ENCODE peak calls at places on chromosome 7, in six cellular contexts. L is esophagus squamous epithelium, I is heart left ventricle, V is fibroblast of lung, A is heart right ventricle, C is sigmoid colon. F is an unnamed sample. For H3K36me3, the result is how much of the 10 kb centered on the place peaks cover.

GRCh38 chr7:138892808-138893207 is 88.4 kb downstream of the KIAA1549 start:
- DNase-seq in L (no peak), I (no peak), V (no peak), A (no peak), C (no peak), F (no peak)

GRCh38 chr7:106952175-106952657 is 87.1 kb downstream of the PIK3CG start:
- DNase-seq in L (no peak), I (no peak), V (no peak), A (no peak), C (no peak), F (no peak)

GRCh38 chr7:93245525-93246432 is 13.6 kb downstream of the VPS50 start:
- DNase-seq in L (no peak), I (no peak), V (peak), A (no peak), C (no peak), F (no peak)

GRCh38 chr7:103447073-103447960 is 1.3 kb upstream of the SLC26A5 start:
- DNase-seq in L (no peak), I (no peak), V (peak), A (no peak), C (no peak), F (peak)

GRCh38 chr7:30785786-30786185 is 14.6 kb downstream of the MINDY4 start:
- DNase-seq in L (no peak), I (no peak), V (no peak), A (no peak), C (no peak), F (no peak)

GRCh38 chr7:78141533-78142281 is 343.1 kb downstream of the PHTF2 start:
- DNase-seq in L (no peak), I (no peak), V (peak), A (no peak), C (no peak), F (no peak)

GRCh38 chr7:33452805-33453502 is 323.6 kb downstream of the BBS9 start:
- DNase-seq in L (no peak), I (no peak), V (peak), A (no peak), C (no peak), F (no peak)

GRCh38 chr7:43456200-43456599 is 126.7 kb upstream of the STK17A start:
- DNase-seq in L (no peak), I (no peak), V (peak), A (no peak), C (no peak), F (no peak)

GRCh38 chr7:71497233-71497946 is 365.4 kb downstream of the GALNT17 start:
- DNase-seq in L (no peak), I (peak), V (no peak), A (peak), C (no peak), F (no peak)

GRCh38 chr7:77982926-77983550 is 184.5 kb downstream of the PHTF2 start:
- DNase-seq in L (no peak), I (no peak), V (peak), A (no peak), C (no peak), F (no peak)

GRCh38 chr7:90857595-90857994 is 261.5 kb downstream of the CDK14 start:
- DNase-seq in L (no peak), I (peak), V (no peak), A (no peak), C (no peak), F (no peak)

GRCh38 chr7:33979807-33980355 is 74.5 kb downstream of the BMPER start:
- DNase-seq in L (no peak), I (no peak), V (peak), A (no peak), C (no peak), F (no peak)

GRCh38 chr7:141369422-141369821 is 181.8 kb upstream of the AGK start:
- DNase-seq in L (no peak), I (peak), V (peak), A (peak), C (no peak), F (no peak)

GRCh38 chr7:46651561-46652088 is 730.6 kb upstream of the IGFBP3 start:
- DNase-seq in L (no peak), I (no peak), V (no peak), A (no peak), C (no peak), F (no peak)

GRCh38 chr7:134174797-134175261 is 47.7 kb downstream of the LRGUK start:
- DNase-seq in L (no peak), I (no peak), V (peak), A (no peak), C (no peak), F (no peak)

GRCh38 chr7:4715385-4715770 is 33.3 kb downstream of the FOXK1 start:
- DNase-seq in L (no peak), I (peak), V (peak), A (peak), C (peak), F (no peak)

GRCh38 chr7:4958477-4959301 is at the start of gene MMD2:
- DNase-seq in L (no peak), I (no peak), V (no peak), A (no peak), C (peak), F (no peak)

GRCh38 chr7:134444198-134444960 is 14.5 kb downstream of the AKR1B1 start:
- DNase-seq in L (no peak), I (peak), V (no peak), A (peak), C (no peak), F (no peak)

GRCh38 chr7:76191783-76192240 is 9.9 kb upstream of the SRRM3 start:
- DNase-seq in L (no peak), I (no peak), V (peak), A (no peak), C (no peak), F (no peak)

GRCh38 chr7:120402368-120402767 is 129.4 kb downstream of the KCND2 start:
- DNase-seq in L (no peak), I (no peak), V (peak), A (no peak), C (no peak), F (no peak)

GRCh38 chr7:50649259-50649885 is 84.2 kb upstream of the DDC start:
- DNase-seq in L (no peak), I (no peak), V (no peak), A (no peak), C (no peak), F (no peak)

GRCh38 chr7:99558306-99559275 is at the start of gene ZNF655:
- DNase-seq in L (peak), I (peak), V (peak), A (peak), C (peak), F (peak)

GRCh38 chr7:139875821-139876241 is 46.8 kb downstream of the TBXAS1 start:
- DNase-seq in L (no peak), I (no peak), V (no peak), A (no peak), C (no peak), F (no peak)

GRCh38 chr7:33733865-33734650 is 171.3 kb upstream of the BMPER start:
- DNase-seq in L (no peak), I (no peak), V (no peak), A (peak), C (no peak), F (peak)

GRCh38 chr7:48411619-48412018 is 240.4 kb downstream of the ABCA13 start:
- DNase-seq in L (no peak), I (no peak), V (no peak), A (no peak), C (no peak), F (no peak)

GRCh38 chr7:75056476-75056875 is 17.1 kb downstream of the RCC1L start:
- DNase-seq in L (no peak), I (no peak), V (peak), A (no peak), C (peak), F (no peak)

GRCh38 chr7:97418312-97418711 is 300.8 kb downstream of the SDHAF3 start:
- DNase-seq in L (no peak), I (no peak), V (no peak), A (no peak), C (no peak), F (no peak)

GRCh38 chr7:22452142-22452763 is 47.7 kb downstream of the STEAP1B start:
- DNase-seq in L (no peak), I (peak), V (peak), A (peak), C (no peak), F (peak)

GRCh38 chr7:84510501-84510900 is 315.9 kb upstream of the SEMA3A start:
- DNase-seq in L (no peak), I (no peak), V (peak), A (no peak), C (no peak), F (no peak)

GRCh38 chr7:155066417-155066950 is 3.6 kb upstream of the HTR5A start:
- DNase-seq in L (no peak), I (no peak), V (peak), A (no peak), C (no peak), F (peak)

GRCh38 chr7:148941598-148942280 is 57.6 kb upstream of the EZH2 start:
- DNase-seq in L (no peak), I (peak), V (peak), A (peak), C (peak), F (no peak)

GRCh38 chr7:148944935-148945934 is 61.1 kb upstream of the EZH2 start:
- DNase-seq in L (no peak), I (no peak), V (peak), A (no peak), C (no peak), F (no peak)

GRCh38 chr7:148940702-148941597 is 56.9 kb upstream of the EZH2 start:
- DNase-seq in L (peak), I (peak), V (peak), A (peak), C (peak), F (peak)

GRCh38 chr7:148935451-148935850 is 51.4 kb upstream of the EZH2 start:
- DNase-seq in L (no peak), I (no peak), V (no peak), A (no peak), C (no peak), F (no peak)

DNA sequence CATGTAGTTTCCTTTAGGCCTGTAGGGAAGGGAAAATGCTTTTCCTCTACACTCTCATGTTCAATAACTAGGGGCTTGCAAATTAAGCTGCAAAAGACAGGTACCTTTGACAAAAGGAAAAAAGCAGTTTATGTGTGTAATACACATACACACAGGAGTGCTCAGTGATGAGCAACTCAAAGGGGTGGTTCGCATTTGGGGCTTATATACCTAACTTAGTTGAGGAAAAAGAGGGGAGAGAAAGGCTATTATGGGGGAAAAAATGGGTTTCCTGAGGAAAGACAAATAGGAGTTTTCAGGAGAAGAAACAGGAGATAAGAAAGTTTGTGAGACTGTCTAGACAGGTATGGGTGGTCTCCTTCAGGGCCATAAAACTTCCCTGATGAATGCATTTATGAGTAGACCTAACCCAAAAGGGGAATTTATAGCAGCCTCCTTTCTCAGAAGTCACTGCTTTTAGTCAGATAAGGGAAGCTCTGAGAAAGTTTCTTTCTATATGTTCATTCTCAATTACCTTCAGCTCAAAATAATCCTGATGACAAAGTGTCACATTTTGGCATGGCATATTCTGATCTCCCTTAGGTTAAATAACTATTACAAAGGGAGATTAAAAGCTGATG is 55.1 kb upstream of the EZH2 start:
- DNase-seq in L (no peak), I (no peak), V (no peak), A (no peak), C (no peak), F (no peak)
- H3K27ac ChIP-seq in L (no peak), I (no peak), V (no peak), A (no peak), C (no peak), F (no peak)

GRCh38 chr7:130886438-130887135 is 152.6 kb upstream of the KLF14 start:
- DNase-seq in L (no peak), I (no peak), V (no peak), A (no peak), C (no peak), F (no peak)
- H3K36me3 ChIP-seq in L (half or more), I (half or more), V (under half), A (half or more), C (under half), F (under half)

DNA sequence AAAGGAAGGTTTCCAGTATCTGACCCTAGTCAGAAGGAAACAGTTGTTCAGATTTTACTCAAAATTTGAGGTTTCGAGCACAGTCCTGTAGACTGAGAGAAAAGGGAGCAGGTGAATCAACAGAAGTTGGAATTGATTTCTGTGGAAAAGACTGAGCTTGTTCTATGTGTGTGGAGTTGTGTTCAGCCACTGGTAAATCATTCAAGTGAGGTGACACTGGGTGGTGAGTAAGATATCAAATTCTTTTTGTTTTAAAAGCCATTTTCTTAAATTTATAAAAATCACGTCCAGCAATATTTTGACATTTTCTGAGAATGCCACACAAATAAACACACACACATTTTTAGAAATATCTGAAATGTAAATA is 165.1 kb downstream of the HGF start:
- DNase-seq in L (no peak), I (no peak), V (no peak), A (no peak), C (no peak), F (no peak)
- H3K27ac ChIP-seq in L (no peak), I (no peak), V (peak), A (no peak), C (no peak), F (no peak)

GRCh38 chr7:2927592-2927991 is 83.5 kb upstream of the GNA12 start:
- DNase-seq in L (no peak), I (no peak), V (no peak), A (no peak), C (peak), F (peak)
- H3K36me3 ChIP-seq in L (under half), I (under half), V (under half), A (under half), C (under half), F (under half)

GRCh38 chr7:129134356-129134972 is 10.0 kb upstream of the TSPAN33 start:
- DNase-seq in L (no peak), I (no peak), V (no peak), A (no peak), C (no peak), F (no peak)
- H3K27ac ChIP-seq in L (peak), I (no peak), V (no peak), A (peak), C (no peak), F (no peak)